ENCODE peak calls at places on chromosomes 3 and 15, in four cellular contexts. One of them, this sample, is unnamed.

GRCh38 chr15:37090543-37091175 is 9.7 kb downstream of the MEIS2 start:
- DNase-seq in WTC11: no peak
- DNase-seq in K562: no peak
- DNase-seq in H1: no peak
- DNase-seq in this sample: no peak

GRCh38 chr15:99634576-99634975 is 68.8 kb downstream of the MEF2A start:
- DNase-seq in WTC11: no peak
- DNase-seq in K562: no peak
- DNase-seq in H1: no peak
- DNase-seq in this sample: no peak

GRCh38 chr3:110234831-110235230 is 836.8 kb upstream of the NECTIN3 start:
- DNase-seq in WTC11: no peak
- DNase-seq in K562: no peak
- DNase-seq in H1: no peak
- DNase-seq in this sample: no peak

GRCh38 chr3:65927576-65927975 is 111.1 kb downstream of the MAGI1 start:
- DNase-seq in WTC11: no peak
- DNase-seq in K562: no peak
- DNase-seq in H1: no peak
- DNase-seq in this sample: no peak

GRCh38 chr3:53764376-53764775 is 81.8 kb downstream of the CHDH start:
- DNase-seq in WTC11: no peak
- DNase-seq in K562: no peak
- DNase-seq in H1: no peak
- DNase-seq in this sample: no peak

GRCh38 chr3:158649791-158650190 is 5.5 kb downstream of the GFM1 start:
- DNase-seq in WTC11: no peak
- DNase-seq in K562: peak; percentile 34
- DNase-seq in H1: no peak
- DNase-seq in this sample: no peak

GRCh38 chr3:72105306-72105705 is 320.4 kb upstream of the PROK2 start:
- DNase-seq in WTC11: no peak
- DNase-seq in K562: no peak
- DNase-seq in H1: no peak
- DNase-seq in this sample: no peak

GRCh38 chr15:74245342-74245931 is 9.3 kb downstream of the CCDC33 start:
- DNase-seq in WTC11: peak; percentile 69
- DNase-seq in K562: no peak
- DNase-seq in H1: no peak
- DNase-seq in this sample: peak; percentile 94

GRCh38 chr3:42741796-42742195 is 31.3 kb downstream of the CCDC13 start:
- DNase-seq in WTC11: no peak
- DNase-seq in K562: no peak
- DNase-seq in H1: no peak
- DNase-seq in this sample: no peak

GRCh38 chr3:128874481-128875180 is 4.8 kb upstream of the ACAD9 start:
- DNase-seq in WTC11: no peak
- DNase-seq in K562: no peak
- DNase-seq in H1: no peak
- DNase-seq in this sample: no peak

GRCh38 chr3:10292505-10293419 is at the start of gene GHRL:
- DNase-seq in WTC11: no peak
- DNase-seq in K562: peak; percentile 61
- DNase-seq in H1: no peak
- DNase-seq in this sample: no peak

GRCh38 chr3:72144773-72145505 is 360.0 kb upstream of the PROK2 start:
- DNase-seq in WTC11: no peak
- DNase-seq in K562: peak; percentile 93
- DNase-seq in H1: no peak
- DNase-seq in this sample: peak; percentile 35

GRCh38 chr3:99966657-99967420 is 147.5 kb downstream of the FILIP1L start:
- DNase-seq in WTC11: no peak
- DNase-seq in K562: no peak
- DNase-seq in H1: no peak
- DNase-seq in this sample: no peak

GRCh38 chr3:40179016-40179415 is 130.5 kb upstream of the EIF1B start:
- DNase-seq in WTC11: peak; percentile 87
- DNase-seq in K562: peak; percentile 79
- DNase-seq in H1: no peak
- DNase-seq in this sample: peak; percentile 63

GRCh38 chr15:43948691-43949325 is 122.0 kb downstream of the WDR76 start:
- DNase-seq in WTC11: no peak
- DNase-seq in K562: no peak
- DNase-seq in H1: no peak
- DNase-seq in this sample: no peak

GRCh38 chr15:59444082-59444835 is 6.3 kb downstream of the FAM81A start:
- DNase-seq in WTC11: no peak
- DNase-seq in K562: no peak
- DNase-seq in H1: no peak
- DNase-seq in this sample: no peak

GRCh38 chr15:49831206-49831965 is 210.5 kb downstream of the DTWD1 start:
- DNase-seq in WTC11: no peak
- DNase-seq in K562: no peak
- DNase-seq in H1: no peak
- DNase-seq in this sample: no peak

GRCh38 chr3:133371676-133372075 is 28.2 kb upstream of the BFSP2 start:
- DNase-seq in WTC11: no peak
- DNase-seq in K562: no peak
- DNase-seq in H1: no peak
- DNase-seq in this sample: no peak

GRCh38 chr3:172751188-172751571 is 654 bp downstream of the ECT2 start:
- DNase-seq in WTC11: no peak
- DNase-seq in K562: peak; percentile 52
- DNase-seq in H1: no peak
- DNase-seq in this sample: peak; percentile 40

GRCh38 chr3:123745184-123745855 is 138.8 kb downstream of the MYLK start:
- DNase-seq in WTC11: no peak
- DNase-seq in K562: no peak
- DNase-seq in H1: no peak
- DNase-seq in this sample: no peak

GRCh38 chr15:80343610-80344009 is 60.6 kb upstream of the ARNT2 start:
- DNase-seq in WTC11: no peak
- DNase-seq in K562: no peak
- DNase-seq in H1: no peak
- DNase-seq in this sample: no peak

GRCh38 chr15:52076889-52077781 is 35.4 kb downstream of the BCL2L10 start:
- DNase-seq in WTC11: no peak
- DNase-seq in K562: peak; percentile 33
- DNase-seq in H1: no peak
- DNase-seq in this sample: no peak

GRCh38 chr15:100730655-100731240 is 128.4 kb downstream of the ASB7 start:
- DNase-seq in WTC11: no peak
- DNase-seq in K562: no peak
- DNase-seq in H1: no peak
- DNase-seq in this sample: no peak
- TF ChIP-seq TEAD4 in WTC11: no peak
- TF ChIP-seq TEAD4 in K562: no peak
- TF ChIP-seq TEAD4 in H1: no peak
- TF ChIP-seq TEAD4 in this sample: no peak

GRCh38 chr3:177134166-177134565 is 63.1 kb downstream of the TBL1XR1 start:
- DNase-seq in WTC11: no peak
- DNase-seq in K562: no peak
- DNase-seq in H1: no peak
- DNase-seq in this sample: no peak
- TF ChIP-seq TEAD4 in WTC11: no peak
- TF ChIP-seq TEAD4 in K562: no peak
- TF ChIP-seq TEAD4 in H1: no peak
- TF ChIP-seq TEAD4 in this sample: no peak

GRCh38 chr15:100972975-100973350 is 53.8 kb downstream of the LRRK1 start:
- DNase-seq in WTC11: peak; percentile 32
- DNase-seq in K562: no peak
- DNase-seq in H1: no peak
- DNase-seq in this sample: no peak

GRCh38 chr15:100968043-100968966 is 49.1 kb downstream of the LRRK1 start:
- DNase-seq in WTC11: no peak
- DNase-seq in K562: no peak
- DNase-seq in H1: no peak
- DNase-seq in this sample: no peak

GRCh38 chr15:100966997-100967396 is 47.8 kb downstream of the LRRK1 start:
- DNase-seq in WTC11: no peak
- DNase-seq in K562: no peak
- DNase-seq in H1: no peak
- DNase-seq in this sample: no peak
- TF ChIP-seq TEAD4 in WTC11: no peak
- TF ChIP-seq TEAD4 in K562: no peak
- TF ChIP-seq TEAD4 in H1: no peak
- TF ChIP-seq TEAD4 in this sample: no peak

GRCh38 chr3:196763179-196763578 is 23.5 kb downstream of the PAK2 start:
- DNase-seq in WTC11: no peak
- DNase-seq in K562: no peak
- DNase-seq in H1: no peak
- DNase-seq in this sample: no peak

GRCh38 chr3:196753201-196753600 is 13.5 kb downstream of the PAK2 start:
- DNase-seq in WTC11: no peak
- DNase-seq in K562: no peak
- DNase-seq in H1: no peak
- DNase-seq in this sample: no peak

GRCh38 chr3:196756738-196757137 is 17.1 kb downstream of the PAK2 start:
- DNase-seq in WTC11: no peak
- DNase-seq in K562: no peak
- DNase-seq in H1: no peak
- DNase-seq in this sample: no peak

GRCh38 chr3:196754215-196754937 is 14.7 kb downstream of the PAK2 start:
- DNase-seq in WTC11: no peak
- DNase-seq in K562: no peak
- DNase-seq in H1: no peak
- DNase-seq in this sample: peak; percentile 30

GRCh38 chr3:196757876-196758739 is 18.5 kb downstream of the PAK2 start:
- DNase-seq in WTC11: no peak
- DNase-seq in K562: no peak
- DNase-seq in H1: no peak
- DNase-seq in this sample: no peak
- TF ChIP-seq TEAD4 in WTC11: no peak
- TF ChIP-seq TEAD4 in K562: no peak
- TF ChIP-seq TEAD4 in H1: no peak
- TF ChIP-seq TEAD4 in this sample: no peak